ENCODE peak calls at places on chromosomes 12 and 14, in six cellular contexts. One of them, this sample, is unnamed.

GRCh38 chr12:64877363-64878004 is 53.0 kb downstream of the TBC1D30 start:
- DNase-seq in prostate gland: no peak
- DNase-seq in testis: no peak
- DNase-seq in lower lobe of right lung: no peak
- DNase-seq in H1: no peak
- DNase-seq in heart left ventricle: no peak
- DNase-seq in this sample: no peak

GRCh38 chr14:90819734-90820393 is 3.6 kb upstream of the TTC7B start:
- DNase-seq in lower lobe of right lung: no peak
- DNase-seq in testis: no peak
- DNase-seq in heart left ventricle: no peak
- DNase-seq in H1: no peak
- DNase-seq in prostate gland: no peak
- DNase-seq in this sample: no peak

GRCh38 chr12:125331342-125332052 is 266.3 kb downstream of the AACS start:
- DNase-seq in heart left ventricle: no peak
- DNase-seq in lower lobe of right lung: no peak
- DNase-seq in H1: no peak
- DNase-seq in testis: peak; percentile 65
- DNase-seq in prostate gland: no peak
- DNase-seq in this sample: no peak

GRCh38 chr12:93756295-93756694 is 79.1 kb downstream of the CRADD start:
- DNase-seq in H1: no peak
- DNase-seq in lower lobe of right lung: no peak
- DNase-seq in testis: no peak
- DNase-seq in heart left ventricle: no peak
- DNase-seq in prostate gland: no peak
- DNase-seq in this sample: no peak

GRCh38 chr12:62738105-62738504 is 196.8 kb downstream of the PPM1H start:
- DNase-seq in H1: no peak
- DNase-seq in testis: no peak
- DNase-seq in prostate gland: no peak
- DNase-seq in heart left ventricle: no peak
- DNase-seq in lower lobe of right lung: no peak
- DNase-seq in this sample: no peak

GRCh38 chr14:92009604-92010003 is 30.3 kb downstream of the TRIP11 start:
- DNase-seq in prostate gland: no peak
- DNase-seq in lower lobe of right lung: no peak
- DNase-seq in H1: no peak
- DNase-seq in heart left ventricle: no peak
- DNase-seq in testis: no peak
- DNase-seq in this sample: no peak

GRCh38 chr12:10705655-10706054 is 17.5 kb downstream of the YBX3 start:
- DNase-seq in testis: peak; percentile 23
- DNase-seq in lower lobe of right lung: no peak
- DNase-seq in H1: no peak
- DNase-seq in heart left ventricle: no peak
- DNase-seq in prostate gland: no peak
- DNase-seq in this sample: no peak

GRCh38 chr12:122949405-122949804 is 16.9 kb downstream of the ABCB9 start:
- DNase-seq in lower lobe of right lung: no peak
- DNase-seq in prostate gland: no peak
- DNase-seq in heart left ventricle: no peak
- DNase-seq in H1: no peak
- DNase-seq in testis: no peak
- DNase-seq in this sample: no peak

GRCh38 chr14:70061108-70061507 is 127.6 kb downstream of the SLC8A3 start:
- DNase-seq in testis: no peak
- DNase-seq in heart left ventricle: no peak
- DNase-seq in H1: no peak
- DNase-seq in prostate gland: no peak
- DNase-seq in lower lobe of right lung: no peak
- DNase-seq in this sample: no peak

GRCh38 chr14:72443256-72443655 is 450.6 kb downstream of the DPF3 start:
- DNase-seq in testis: no peak
- DNase-seq in H1: no peak
- DNase-seq in heart left ventricle: no peak
- DNase-seq in prostate gland: no peak
- DNase-seq in lower lobe of right lung: no peak
- DNase-seq in this sample: no peak

GRCh38 chr14:29925736-29926135 is 1.9 kb downstream of the PRKD1 start:
- DNase-seq in heart left ventricle: no peak
- DNase-seq in lower lobe of right lung: no peak
- DNase-seq in H1: no peak
- DNase-seq in testis: no peak
- DNase-seq in prostate gland: no peak
- DNase-seq in this sample: no peak

GRCh38 chr12:117440384-117440783 is 79.0 kb upstream of the NOS1 start:
- DNase-seq in H1: no peak
- DNase-seq in heart left ventricle: no peak
- DNase-seq in lower lobe of right lung: no peak
- DNase-seq in prostate gland: no peak
- DNase-seq in testis: no peak
- DNase-seq in this sample: no peak

GRCh38 chr12:120697344-120697743 is 10.4 kb downstream of the MLEC start:
- DNase-seq in H1: no peak
- DNase-seq in heart left ventricle: no peak
- DNase-seq in testis: no peak
- DNase-seq in lower lobe of right lung: no peak
- DNase-seq in prostate gland: no peak
- DNase-seq in this sample: no peak

GRCh38 chr12:116222358-116222757 is 55.1 kb downstream of the MED13L start:
- DNase-seq in H1: no peak
- DNase-seq in prostate gland: peak; percentile 79
- DNase-seq in testis: peak; percentile 83
- DNase-seq in lower lobe of right lung: no peak
- DNase-seq in heart left ventricle: peak; percentile 84
- DNase-seq in this sample: no peak

GRCh38 chr12:31482816-31483215 is 108.1 kb downstream of the DENND5B start:
- DNase-seq in prostate gland: no peak
- DNase-seq in H1: no peak
- DNase-seq in heart left ventricle: no peak
- DNase-seq in lower lobe of right lung: no peak
- DNase-seq in testis: no peak
- DNase-seq in this sample: no peak

GRCh38 chr12:54169036-54169435 is 19.7 kb downstream of the SMUG1 start:
- DNase-seq in H1: no peak
- DNase-seq in testis: no peak
- DNase-seq in lower lobe of right lung: no peak
- DNase-seq in heart left ventricle: no peak
- DNase-seq in prostate gland: no peak
- DNase-seq in this sample: no peak

GRCh38 chr14:105207460-105207901 is 26.4 kb upstream of the NUDT14 start:
- DNase-seq in H1: no peak
- DNase-seq in testis: no peak
- DNase-seq in prostate gland: no peak
- DNase-seq in heart left ventricle: no peak
- DNase-seq in lower lobe of right lung: no peak
- DNase-seq in this sample: no peak

GRCh38 chr12:89768586-89769482 is 60.2 kb upstream of the ATP2B1 start:
- DNase-seq in lower lobe of right lung: no peak
- DNase-seq in prostate gland: no peak
- DNase-seq in heart left ventricle: no peak
- DNase-seq in H1: no peak
- DNase-seq in testis: peak; percentile 36
- DNase-seq in this sample: no peak

GRCh38 chr12:18955594-18955993 is 173.9 kb upstream of the PLEKHA5 start:
- DNase-seq in testis: no peak
- DNase-seq in H1: no peak
- DNase-seq in prostate gland: no peak
- DNase-seq in lower lobe of right lung: no peak
- DNase-seq in heart left ventricle: no peak
- DNase-seq in this sample: no peak

GRCh38 chr14:47442206-47442605 is 233.2 kb downstream of the MDGA2 start:
- DNase-seq in H1: no peak
- DNase-seq in heart left ventricle: peak; percentile 11
- DNase-seq in testis: peak; percentile 42
- DNase-seq in lower lobe of right lung: no peak
- DNase-seq in prostate gland: no peak
- DNase-seq in this sample: no peak

GRCh38 chr12:26246483-26247164 is 51.3 kb downstream of the SSPN start:
- DNase-seq in prostate gland: no peak
- DNase-seq in testis: no peak
- DNase-seq in H1: no peak
- DNase-seq in heart left ventricle: no peak
- DNase-seq in lower lobe of right lung: no peak
- DNase-seq in this sample: no peak

GRCh38 chr12:122882908-122883563 is 12.9 kb downstream of the VPS37B start:
- DNase-seq in lower lobe of right lung: no peak
- DNase-seq in heart left ventricle: no peak
- DNase-seq in H1: no peak
- DNase-seq in prostate gland: no peak
- DNase-seq in testis: no peak
- DNase-seq in this sample: no peak

DNA sequence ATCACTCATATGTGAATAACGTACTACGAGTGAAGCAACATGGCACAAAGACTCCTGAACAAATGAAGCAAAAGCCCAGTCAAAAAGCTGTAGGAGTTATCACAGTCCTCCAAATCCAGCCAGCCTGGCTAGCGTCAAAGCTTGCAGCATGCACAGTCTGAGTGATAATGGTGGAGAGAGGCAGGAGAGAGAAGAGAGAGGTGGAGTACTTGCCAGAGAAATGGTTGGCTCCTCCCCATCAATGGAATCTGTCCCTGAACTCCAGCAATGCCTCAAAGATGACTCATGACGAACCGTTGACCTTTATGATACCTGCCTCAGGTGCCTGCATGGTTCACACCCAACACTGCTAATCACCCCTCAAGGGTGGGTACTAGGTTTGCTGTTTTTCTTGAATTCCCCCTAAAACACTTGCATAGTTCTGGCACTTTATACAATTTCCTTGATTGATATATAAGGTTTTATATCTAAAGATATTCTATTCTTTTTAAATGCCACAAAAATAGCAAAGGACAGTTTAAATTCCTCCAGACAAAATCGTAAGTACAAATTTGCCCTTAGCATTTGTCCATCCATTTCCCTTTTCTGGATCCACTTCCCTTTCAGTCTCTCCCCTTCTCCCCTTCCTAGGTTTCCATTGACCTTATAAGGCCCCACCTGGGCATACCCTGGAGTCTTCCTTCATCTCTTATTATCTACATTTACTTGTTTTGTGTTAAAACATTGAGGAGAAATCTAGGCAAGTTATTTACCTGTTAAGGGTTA is 10.2 kb downstream of the ARHGDIB start:
- DNase-seq in H1: no peak
- DNase-seq in prostate gland: no peak
- DNase-seq in heart left ventricle: no peak
- DNase-seq in testis: no peak
- DNase-seq in lower lobe of right lung: no peak
- DNase-seq in this sample: no peak
- H3K27ac ChIP-seq in H1: no peak overlapping the region
- H3K27ac ChIP-seq in prostate gland: no peak overlapping the region
- H3K27ac ChIP-seq in heart left ventricle: peak overlapping the region; percentile 82
- H3K27ac ChIP-seq in testis: peak overlapping the region; percentile 20
- H3K27ac ChIP-seq in lower lobe of right lung: peak overlapping the region; percentile 75
- H3K27ac ChIP-seq in this sample: peak overlapping the region; percentile 63

GRCh38 chr12:46361667-46362034 is 10.9 kb downstream of the SLC38A2 start:
- DNase-seq in testis: no peak
- DNase-seq in prostate gland: no peak
- DNase-seq in H1: no peak
- DNase-seq in heart left ventricle: no peak
- DNase-seq in lower lobe of right lung: no peak
- DNase-seq in this sample: no peak

GRCh38 chr12:46362895-46363581 is 9.5 kb downstream of the SLC38A2 start:
- DNase-seq in H1: no peak
- DNase-seq in heart left ventricle: no peak
- DNase-seq in testis: no peak
- DNase-seq in prostate gland: no peak
- DNase-seq in lower lobe of right lung: no peak
- DNase-seq in this sample: no peak

GRCh38 chr12:46364777-46365580 is 7.6 kb downstream of the SLC38A2 start:
- DNase-seq in prostate gland: peak; percentile 58
- DNase-seq in lower lobe of right lung: no peak
- DNase-seq in H1: no peak
- DNase-seq in heart left ventricle: peak; percentile 68
- DNase-seq in testis: peak; percentile 93
- DNase-seq in this sample: no peak

GRCh38 chr12:46364300-46364696 is 8.3 kb downstream of the SLC38A2 start:
- DNase-seq in testis: no peak
- DNase-seq in prostate gland: no peak
- DNase-seq in heart left ventricle: no peak
- DNase-seq in lower lobe of right lung: no peak
- DNase-seq in H1: no peak
- DNase-seq in this sample: no peak

GRCh38 chr12:46363582-46364299 is 8.8 kb downstream of the SLC38A2 start:
- DNase-seq in heart left ventricle: no peak
- DNase-seq in prostate gland: no peak
- DNase-seq in lower lobe of right lung: no peak
- DNase-seq in testis: no peak
- DNase-seq in H1: no peak
- DNase-seq in this sample: no peak
- H3K36me3 ChIP-seq in heart left ventricle: peaks cover 100% of the 10 kb centered on the region
- H3K36me3 ChIP-seq in prostate gland: peaks cover 34% of the 10 kb centered on the region
- H3K36me3 ChIP-seq in lower lobe of right lung: peaks cover 100% of the 10 kb centered on the region
- H3K36me3 ChIP-seq in testis: no peaks in the 10 kb centered on the region
- H3K36me3 ChIP-seq in H1: peaks cover 99% of the 10 kb centered on the region
- H3K36me3 ChIP-seq in this sample: peaks cover 100% of the 10 kb centered on the region

DNA sequence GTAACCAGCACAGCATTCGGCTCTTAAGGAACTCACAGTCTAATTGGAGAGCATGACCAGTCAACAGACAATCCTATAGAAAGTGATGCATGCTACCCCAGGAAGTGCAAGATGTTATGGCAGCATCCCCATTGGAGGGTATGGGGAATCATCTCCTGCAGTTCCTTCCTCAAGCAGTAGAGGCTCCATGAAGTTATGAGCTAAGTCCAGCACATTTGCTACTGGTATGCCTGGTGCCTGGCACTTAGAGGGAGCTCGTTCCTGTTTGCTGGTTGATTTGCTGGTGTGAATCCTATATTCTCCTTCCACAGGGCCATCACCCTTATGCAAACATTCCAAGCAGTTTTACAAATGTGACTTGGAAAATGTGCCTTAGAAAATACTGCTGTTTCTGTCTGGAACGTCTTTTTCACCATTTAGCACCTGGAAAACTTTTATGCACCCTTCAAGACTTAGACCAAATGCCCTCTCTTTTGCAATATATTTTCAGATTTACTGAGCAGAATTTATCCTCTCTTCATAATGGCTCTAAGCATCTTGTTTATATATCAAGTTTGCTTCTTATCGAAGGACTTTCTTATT is 136.1 kb upstream of the WSCD2 start:
- DNase-seq in prostate gland: no peak
- DNase-seq in H1: peak; percentile 60
- DNase-seq in heart left ventricle: no peak
- DNase-seq in lower lobe of right lung: no peak
- DNase-seq in testis: peak; percentile 48
- DNase-seq in this sample: no peak
- TF ChIP-seq CTCF in prostate gland: no peak
- TF ChIP-seq CTCF in H1: peak; percentile 26
- TF ChIP-seq CTCF in heart left ventricle: peak; percentile 25
- TF ChIP-seq CTCF in lower lobe of right lung: peak; percentile 43
- TF ChIP-seq CTCF in testis: peak; percentile 50
- TF ChIP-seq CTCF in this sample: peak; percentile 46

DNA sequence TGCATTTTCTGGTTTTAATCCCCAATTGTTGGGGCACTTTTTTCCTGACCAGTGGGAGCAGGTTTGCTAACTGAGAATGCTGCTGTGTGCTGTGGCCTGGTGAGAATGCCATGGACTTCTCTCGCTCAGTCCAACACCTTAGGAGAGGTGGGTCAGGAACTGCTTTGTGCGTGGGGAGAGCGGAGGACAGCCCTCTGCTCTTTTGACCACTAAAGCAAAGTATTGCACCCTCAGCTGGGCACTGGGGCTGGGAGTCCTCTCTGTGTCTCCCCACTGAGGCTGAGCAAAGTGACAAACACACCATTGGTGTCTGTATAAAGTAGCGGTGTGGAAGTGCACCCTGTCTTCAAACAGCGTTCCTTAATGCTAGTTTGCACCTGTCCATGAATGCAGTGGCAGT is 136.2 kb downstream of the SAMD4A start:
- DNase-seq in H1: no peak
- DNase-seq in lower lobe of right lung: no peak
- DNase-seq in prostate gland: no peak
- DNase-seq in testis: no peak
- DNase-seq in heart left ventricle: no peak
- DNase-seq in this sample: no peak
- H3K27ac ChIP-seq in H1: no peak overlapping the region
- H3K27ac ChIP-seq in lower lobe of right lung: no peak overlapping the region
- H3K27ac ChIP-seq in prostate gland: no peak overlapping the region
- H3K27ac ChIP-seq in testis: no peak overlapping the region
- H3K27ac ChIP-seq in heart left ventricle: no peak overlapping the region
- H3K27ac ChIP-seq in this sample: no peak overlapping the region

This sample was measured in upper lobe of right lung.